ENCODE peak calls at places on chromosomes 1 and 21, in four cellular contexts. Z is fibroblast of the aortic adventitia, E is upper lobe of right lung, D is neuronal stem cell. P is an unnamed sample.

GRCh38 chr1:54627181-54627580 is 3.9 kb upstream of the FAM151A start:
- DNase-seq in Z (no peak), E (no peak), D (no peak), P (no peak)

GRCh38 chr1:22370190-22370498 is 81.5 kb upstream of the ZBTB40 start:
- DNase-seq in Z (no peak), E (no peak), D (no peak), P (no peak)

GRCh38 chr1:39539252-39539790 is 37.3 kb downstream of the PABPC4 start:
- DNase-seq in Z (peak), E (peak), D (peak), P (peak)

GRCh38 chr1:167297222-167298214 is 76.8 kb downstream of the POU2F1 start:
- DNase-seq in Z (peak), E (no peak), D (no peak), P (peak)

GRCh38 chr1:166133276-166133841 is 33.4 kb downstream of the FAM78B start:
- DNase-seq in Z (peak), E (no peak), D (no peak), P (no peak)

GRCh38 chr1:233140519-233140918 is 155.0 kb downstream of the PCNX2 start:
- DNase-seq in Z (peak), E (no peak), D (no peak), P (no peak)

GRCh38 chr1:235068155-235069121 is 60.2 kb downstream of the TOMM20 start:
- DNase-seq in Z (peak), E (no peak), D (no peak), P (peak)

GRCh38 chr1:170296642-170297041 is 150.9 kb downstream of the NTMT2 start:
- DNase-seq in Z (no peak), E (no peak), D (no peak), P (no peak)

GRCh38 chr21:38915546-38915945 is 109.8 kb downstream of the ETS2 start:
- DNase-seq in Z (no peak), E (no peak), D (no peak), P (no peak)

GRCh38 chr1:59184506-59184905 is 112.4 kb upstream of the FGGY start:
- DNase-seq in Z (no peak), E (no peak), D (no peak), P (no peak)

GRCh38 chr1:1197551-1198422 is 8.6 kb downstream of the TNFRSF18 start:
- DNase-seq in Z (no peak), E (no peak), D (no peak), P (no peak)

GRCh38 chr21:26800455-26801454 is 44.5 kb downstream of the ADAMTS1 start:
- DNase-seq in Z (peak), E (no peak), D (no peak), P (peak)

GRCh38 chr1:199861020-199861795 is 166.3 kb upstream of the NR5A2 start:
- DNase-seq in Z (no peak), E (no peak), D (no peak), P (no peak)

GRCh38 chr1:54558434-54559030 is 10.5 kb downstream of the ACOT11 start:
- DNase-seq in Z (no peak), E (peak), D (no peak), P (no peak)

GRCh38 chr1:217135569-217135915 is 412.3 kb upstream of the ESRRG start:
- DNase-seq in Z (peak), E (no peak), D (no peak), P (no peak)

GRCh38 chr1:2148691-2149090 is 45.9 kb downstream of the FAAP20 start:
- DNase-seq in Z (no peak), E (no peak), D (no peak), P (no peak)

GRCh38 chr1:231866392-231867331 is 240.1 kb downstream of the DISC1 start:
- DNase-seq in Z (peak), E (no peak), D (peak), P (no peak)

GRCh38 chr1:9455487-9456237 is 83.6 kb upstream of the SLC25A33 start:
- DNase-seq in Z (peak), E (peak), D (peak), P (no peak)

GRCh38 chr1:10471411-10472219 is 714 bp downstream of the DFFA start:
- DNase-seq in Z (peak), E (no peak), D (no peak), P (no peak)

GRCh38 chr1:2784854-2785630 is 16.5 kb downstream of the TTC34 start:
- DNase-seq in Z (no peak), E (no peak), D (no peak), P (no peak)

GRCh38 chr1:9296850-9297249 is 4.2 kb downstream of the SPSB1 start:
- DNase-seq in Z (no peak), E (no peak), D (no peak), P (no peak)

GRCh38 chr1:89347296-89347695 is 16.6 kb upstream of the GBP6 start:
- DNase-seq in Z (no peak), E (no peak), D (no peak), P (no peak)

GRCh38 chr1:21764615-21765423 is 18.1 kb downstream of the USP48 start:
- DNase-seq in Z (peak), E (no peak), D (peak), P (peak)

GRCh38 chr1:39485046-39485803 is 6.2 kb upstream of the BMP8A start:
- DNase-seq in Z (no peak), E (no peak), D (no peak), P (no peak)

GRCh38 chr1:85607126-85607912 is 26.8 kb downstream of the CCN1 start:
- DNase-seq in Z (peak), E (no peak), D (peak), P (peak)

GRCh38 chr1:9350960-9351359 is 58.3 kb downstream of the SPSB1 start:
- DNase-seq in Z (no peak), E (no peak), D (no peak), P (no peak)

GRCh38 chr1:47211796-47212269 is 20.2 kb downstream of the TAL1 start:
- DNase-seq in Z (no peak), E (no peak), D (no peak), P (no peak)

GRCh38 chr1:36160949-36161485 is 5.1 kb downstream of the MAP7D1 start:
- DNase-seq in Z (peak), E (peak), D (no peak), P (no peak)
- H3K4me3 ChIP-seq in Z (peak), E (peak), D (peak), P (peak)

GRCh38 chr1:33640114-33640660 is 167.7 kb downstream of the ZSCAN20 start:
- DNase-seq in Z (peak), E (no peak), D (no peak), P (no peak)
- H3K4me3 ChIP-seq in Z (no peak), E (no peak), D (no peak), P (no peak)

GRCh38 chr1:100719490-100719889 is at the start of gene VCAM1:
- DNase-seq in Z (no peak), E (no peak), D (peak), P (no peak)
- H3K4me3 ChIP-seq in Z (no peak), E (peak), D (no peak), P (peak)

GRCh38 chr1:229578168-229579100 is 19.9 kb upstream of the ABCB10 start:
- DNase-seq in Z (no peak), E (no peak), D (no peak), P (no peak)
- H3K4me3 ChIP-seq in Z (no peak), E (no peak), D (no peak), P (no peak)

P was measured in skeletal muscle cell.